ENCODE peak calls at places on chromosomes 1 and 21, in nine cellular contexts. A, L, G, D, I, T, K, S and U are unnamed samples.
A peak's percentile ranks its signal among the peaks of the same experiment; 100 is the strongest.

GRCh38 chr1:67211589-67212563 is 45.6 kb downstream of the IL23R start:
- DNase-seq in I (no peak), K (no peak), S (no peak), A (peak; percentile 42), G (peak; percentile 46), D (peak; percentile 35), L (no peak), T (peak; percentile 61), U (no peak)

GRCh38 chr1:28535180-28535579 is 17.7 kb upstream of the TRNAU1AP start:
- DNase-seq in K (no peak), G (no peak), T (no peak), I (no peak), D (no peak), A (no peak), L (no peak), S (no peak), U (no peak)

GRCh38 chr1:228088586-228089498 is 6.3 kb downstream of the ARF1 start:
- DNase-seq in L (no peak), A (no peak), S (peak; percentile 49), K (no peak), I (no peak), T (peak; percentile 38), D (no peak), G (no peak), U (no peak)

GRCh38 chr1:91596474-91596873 is 95.8 kb downstream of the CDC7 start:
- DNase-seq in I (no peak), L (peak; percentile 45), S (no peak), A (no peak), D (no peak), T (no peak), G (peak; percentile 44), K (peak; percentile 56), U (no peak)

GRCh38 chr1:34360574-34360973 is 183.9 kb downstream of the C1orf94 start:
- DNase-seq in A (no peak), T (no peak), S (no peak), K (no peak), G (no peak), L (no peak), D (no peak), I (no peak), U (no peak)

GRCh38 chr1:14519976-14520375 is 78.5 kb upstream of the KAZN start:
- DNase-seq in I (no peak), G (no peak), K (no peak), S (no peak), T (no peak), A (no peak), L (no peak), D (no peak), U (no peak)

GRCh38 chr1:207826557-207827487 is 75.0 kb downstream of the CD46 start:
- DNase-seq in L (no peak), I (no peak), G (no peak), K (peak; percentile 62), D (no peak), A (no peak), T (no peak), S (peak; percentile 59), U (peak; percentile 73)

GRCh38 chr1:226680653-226681052 is 58.4 kb downstream of the ITPKB start:
- DNase-seq in D (no peak), S (no peak), K (no peak), G (no peak), I (no peak), A (no peak), L (no peak), T (no peak), U (no peak)

GRCh38 chr1:205575294-205575885 is 56.4 kb downstream of the ELK4 start:
- DNase-seq in I (no peak), T (no peak), G (no peak), S (no peak), D (no peak), K (no peak), A (no peak), L (no peak), U (no peak)

GRCh38 chr21:37219766-37220432 is 47.2 kb downstream of the VPS26C start:
- DNase-seq in K (no peak), D (no peak), A (no peak), I (no peak), L (no peak), S (no peak), G (no peak), T (no peak), U (no peak)

GRCh38 chr1:156865258-156865657 is 4.6 kb downstream of the NTRK1 start:
- DNase-seq in A (no peak), K (no peak), S (no peak), T (no peak), G (no peak), D (no peak), L (no peak), I (no peak), U (no peak)

GRCh38 chr1:156866679-156867015 is 6.0 kb downstream of the NTRK1 start:
- DNase-seq in L (no peak), A (no peak), T (no peak), D (no peak), G (no peak), K (no peak), S (no peak), I (peak; percentile 51), U (no peak)

GRCh38 chr1:156864796-156865195 is 4.1 kb downstream of the NTRK1 start:
- DNase-seq in G (no peak), S (no peak), K (no peak), L (no peak), D (no peak), A (no peak), I (peak; percentile 20), T (no peak), U (no peak)

GRCh38 chr1:156868341-156868740 is 7.7 kb downstream of the NTRK1 start:
- DNase-seq in I (no peak), T (no peak), D (no peak), G (no peak), S (peak; percentile 49), L (no peak), K (no peak), A (no peak), U (no peak)

GRCh38 chr1:156865865-156866678 is 5.4 kb downstream of the NTRK1 start:
- DNase-seq in G (no peak), L (no peak), A (no peak), K (no peak), S (no peak), T (no peak), D (no peak), I (peak; percentile 53), U (no peak)
- TF ChIP-seq CTCF in G (no peak), L (no peak), A (no peak), K (no peak), S (no peak), T (no peak), D (no peak), I (no peak), U (no peak)

DNA sequence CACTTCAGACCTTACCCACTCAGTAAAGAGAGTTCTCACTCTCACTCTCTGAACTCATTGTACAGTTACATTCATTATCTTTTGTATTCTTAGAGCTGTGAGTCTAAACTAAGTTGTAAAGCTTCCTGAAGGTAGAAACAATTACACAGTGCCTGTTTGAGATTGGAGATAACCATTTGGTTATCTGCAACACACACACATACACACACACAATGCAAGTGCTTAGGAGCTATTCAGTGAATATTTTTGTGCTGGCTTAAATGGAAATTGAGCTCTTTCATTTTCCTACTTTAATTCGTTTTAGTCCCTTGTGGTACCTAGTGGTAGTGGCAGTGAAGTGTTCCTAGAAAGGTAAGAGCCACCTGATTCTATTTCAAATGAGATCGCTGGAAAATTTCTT is 19.9 kb downstream of the KPNA6 start:
- DNase-seq in S (no peak), L (no peak), I (no peak), G (no peak), K (no peak), D (no peak), T (no peak), A (no peak), U (no peak)
- TF ChIP-seq CTCF in S (peak; percentile 4), L (no peak), I (peak; percentile 28), G (no peak), K (no peak), D (no peak), T (peak; percentile 67), A (peak; percentile 50), U (no peak)

GRCh38 chr1:79197421-79197820 is 190.9 kb upstream of the ADGRL4 start:
- DNase-seq in S (no peak), D (no peak), I (no peak), K (no peak), T (peak; percentile 41), G (peak; percentile 49), L (peak; percentile 16), A (peak; percentile 26), U (no peak)
- TF ChIP-seq CTCF in S (peak; percentile 29), D (no peak), I (no peak), K (no peak), T (peak; percentile 76), G (peak; percentile 47), L (peak; percentile 25), A (peak; percentile 29), U (no peak)

GRCh38 chr1:20573987-20574386 is 14.9 kb upstream of the CDA start:
- DNase-seq in D (no peak), A (no peak), T (no peak), I (no peak), K (no peak), S (no peak), G (no peak), L (no peak), U (no peak)

GRCh38 chr1:20571427-20571826 is 17.5 kb upstream of the CDA start:
- DNase-seq in G (no peak), L (no peak), D (no peak), S (no peak), A (no peak), T (no peak), I (no peak), K (no peak), U (no peak)

GRCh38 chr1:20578062-20578461 is 10.8 kb upstream of the CDA start:
- DNase-seq in K (no peak), G (peak; percentile 82), L (peak; percentile 33), I (no peak), T (no peak), D (no peak), S (no peak), A (no peak), U (no peak)

GRCh38 chr1:20575544-20576056 is 13.3 kb upstream of the CDA start:
- DNase-seq in K (no peak), S (no peak), L (no peak), G (no peak), I (no peak), T (no peak), D (no peak), A (no peak), U (no peak)

DNA sequence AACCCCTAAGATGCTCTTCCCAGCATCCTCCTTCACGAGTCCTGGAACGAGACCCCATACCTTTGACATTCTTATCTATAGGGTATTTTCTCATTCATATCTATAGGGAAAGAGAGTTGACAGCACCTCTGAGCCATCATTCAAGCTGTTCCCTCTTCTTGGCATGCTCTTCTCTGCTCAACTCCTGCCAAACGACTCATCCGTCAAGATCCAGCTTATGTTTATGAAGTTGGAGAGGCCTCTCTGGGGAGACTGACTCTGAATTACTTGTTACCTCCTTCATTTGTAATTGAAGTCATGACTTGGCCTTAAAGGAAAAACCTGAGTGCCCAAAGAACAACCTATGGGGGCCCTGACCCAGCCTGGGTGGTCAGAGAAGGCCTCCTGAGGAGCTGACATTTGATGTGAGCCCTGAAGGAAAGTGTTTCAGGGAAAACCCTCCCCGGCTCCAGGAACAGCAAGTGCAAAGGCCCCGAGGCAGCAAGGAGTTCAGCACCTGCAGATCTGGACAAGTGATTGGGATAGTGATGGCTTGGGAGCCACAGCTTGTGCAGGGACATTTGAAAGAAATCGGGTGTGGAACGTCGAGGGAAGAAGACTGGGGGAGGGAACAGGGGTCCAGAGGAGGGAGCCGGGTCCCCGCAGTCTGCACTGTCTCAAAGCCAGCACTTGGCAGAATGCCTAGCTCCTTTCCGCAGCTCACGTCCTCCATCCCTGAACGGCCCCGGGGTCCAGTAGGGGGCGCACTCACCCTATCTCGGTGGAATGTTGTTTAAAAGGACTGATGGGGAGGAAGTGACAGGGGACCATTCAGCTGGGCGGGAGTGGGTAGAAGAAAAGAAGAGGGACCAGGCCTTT is 14.0 kb upstream of the CDA start:
- DNase-seq in G (peak; percentile 84), D (peak; percentile 35), A (peak; percentile 81), S (peak; percentile 88), T (peak; percentile 99), I (peak; percentile 76), L (peak; percentile 66), K (peak; percentile 56), U (peak; percentile 57)
- TF ChIP-seq CTCF in G (peak; percentile 73), D (peak; percentile 32), A (peak; percentile 70), S (peak; percentile 45), T (peak; percentile 95), I (peak; percentile 62), L (peak; percentile 72), K (no peak), U (peak; percentile 56)